ENCODE peak calls at places on chromosomes 3 and 15, in five cellular contexts. B is fibroblast of lung, L is MM.1S, Z is PC-9, K is mammary epithelial cell. R is an unnamed sample.

GRCh38 chr3:100274361-100274760 is 13.6 kb downstream of the TBC1D23 start:
- DNase-seq in B (no peak), L (no peak), Z (no peak), K (no peak), R (no peak)

GRCh38 chr3:33211444-33211843 is 7.2 kb downstream of the SUSD5 start:
- DNase-seq in B (peak; percentile 79), L (no peak), Z (peak; percentile 41), K (peak; percentile 82), R (no peak)

GRCh38 chr3:2420919-2421318 is 322.3 kb downstream of the CNTN4 start:
- DNase-seq in B (no peak), L (no peak), Z (no peak), K (no peak), R (peak; percentile 8)

GRCh38 chr3:122992628-122993570 is 34.7 kb downstream of the SEMA5B start:
- DNase-seq in B (no peak), L (no peak), Z (peak; percentile 19), K (no peak), R (no peak)

GRCh38 chr3:48217449-48217848 is 5.8 kb upstream of the CAMP start:
- DNase-seq in B (no peak), L (no peak), Z (no peak), K (no peak), R (no peak)

GRCh38 chr3:25437953-25438352 is 9.9 kb downstream of the RARB start:
- DNase-seq in B (no peak), L (no peak), Z (no peak), K (no peak), R (no peak)

GRCh38 chr3:178062126-178062525 is 474.1 kb upstream of the KCNMB2 start:
- DNase-seq in B (no peak), L (no peak), Z (no peak), K (no peak), R (no peak)

GRCh38 chr3:21826416-21826815 is 75.4 kb upstream of the ZNF385D start:
- DNase-seq in B (no peak), L (peak; percentile 6), Z (no peak), K (no peak), R (no peak)

GRCh38 chr15:52328680-52329079 is 33.1 kb upstream of the MYO5C start:
- DNase-seq in B (no peak), L (no peak), Z (no peak), K (no peak), R (no peak)

GRCh38 chr3:116445291-116445841 is at the start of gene LSAMP:
- DNase-seq in B (peak; percentile 57), L (no peak), Z (no peak), K (no peak), R (peak; percentile 69)

GRCh38 chr3:162390891-162391290 is 894.3 kb downstream of the OTOL1 start:
- DNase-seq in B (peak; percentile 23), L (no peak), Z (peak; percentile 21), K (peak; percentile 84), R (no peak)

GRCh38 chr3:9169951-9170850 is 79.2 kb downstream of the SRGAP3 start:
- DNase-seq in B (no peak), L (no peak), Z (no peak), K (no peak), R (no peak)

GRCh38 chr15:32042269-32042996 is 12.1 kb downstream of the CHRNA7 start:
- DNase-seq in B (no peak), L (no peak), Z (no peak), K (no peak), R (peak; percentile 56)

GRCh38 chr15:78058401-78058935 is 19.0 kb downstream of the TBC1D2B start:
- DNase-seq in B (no peak), L (no peak), Z (no peak), K (no peak), R (no peak)

GRCh38 chr3:144772372-144772771 is 800.7 kb downstream of the DIPK2A start:
- DNase-seq in B (no peak), L (no peak), Z (no peak), K (no peak), R (no peak)

GRCh38 chr3:100518244-100518643 is 25.8 kb downstream of the TMEM45A start:
- DNase-seq in B (no peak), L (no peak), Z (no peak), K (no peak), R (no peak)

GRCh38 chr3:178948546-178948945 is 123.1 kb downstream of the ZMAT3 start:
- DNase-seq in B (no peak), L (no peak), Z (no peak), K (peak; percentile 20), R (no peak)

GRCh38 chr3:100662113-100662823 is 47.0 kb upstream of the TFG start:
- DNase-seq in B (peak; percentile 47), L (no peak), Z (no peak), K (peak; percentile 41), R (peak; percentile 19)

GRCh38 chr3:147377412-147378185 is 28.7 kb downstream of the ZIC4 start:
- DNase-seq in B (no peak), L (no peak), Z (no peak), K (no peak), R (no peak)
- TF ChIP-seq EZH2 in B (no peak), L (no peak), Z (no peak), K (peak; percentile 67), R (no peak)

GRCh38 chr3:27729748-27730611 is 7.9 kb upstream of the EOMES start:
- DNase-seq in B (no peak), L (no peak), Z (no peak), K (no peak), R (no peak)
- TF ChIP-seq EZH2 in B (peak; percentile 28), L (no peak), Z (no peak), K (peak; percentile 6), R (peak; percentile 75)

DNA sequence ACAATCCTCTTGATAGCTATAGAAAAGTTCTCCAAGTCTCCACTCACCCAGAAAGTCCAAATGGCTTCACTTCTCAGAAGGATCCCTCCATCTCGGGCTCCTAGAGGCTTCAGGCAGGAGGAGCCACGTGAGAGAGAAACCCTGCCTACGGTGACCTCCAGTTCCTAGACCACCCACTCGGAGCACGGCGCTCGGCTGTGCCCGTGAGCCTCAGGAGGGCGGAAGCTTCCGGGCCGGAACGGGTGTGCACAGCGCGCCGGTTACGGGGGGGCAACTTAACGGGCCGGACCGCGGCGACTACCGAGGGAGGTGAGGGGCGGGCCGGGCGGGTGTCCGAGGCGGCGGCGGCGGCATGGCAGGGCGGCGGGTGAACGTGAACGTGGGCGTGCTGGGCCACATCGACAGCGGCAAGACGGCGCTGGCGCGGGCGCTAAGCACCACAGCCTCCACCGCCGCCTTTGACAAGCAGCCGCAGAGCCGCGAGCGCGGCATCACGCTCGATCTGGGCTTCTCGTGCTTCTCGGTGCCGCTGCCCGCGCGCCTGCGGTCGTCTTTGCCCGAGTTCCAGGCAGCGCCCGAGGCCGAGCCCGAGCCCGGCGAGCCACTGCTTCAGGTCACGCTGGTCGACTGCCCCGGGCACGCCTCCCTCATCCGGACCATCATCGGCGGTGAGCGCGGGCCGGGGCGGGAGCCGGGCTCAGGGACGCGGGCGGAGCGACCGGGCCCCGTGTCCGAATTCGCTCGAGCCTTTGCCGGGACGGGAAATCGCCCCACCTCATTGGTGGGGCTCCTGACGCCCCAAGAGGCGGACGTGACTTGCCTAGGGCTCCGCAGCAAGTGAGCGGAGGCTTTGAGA is at the start of gene EEFSEC:
- DNase-seq in B (peak; percentile 71), L (peak; percentile 79), Z (peak; percentile 88), K (peak; percentile 83), R (peak; percentile 86)
- TF ChIP-seq EZH2 in B (no peak), L (no peak), Z (no peak), K (no peak), R (no peak)

GRCh38 chr15:55741592-55742497 is 1.1 kb downstream of the PRTG start:
- DNase-seq in B (no peak), L (peak; percentile 16), Z (peak; percentile 7), K (peak; percentile 5), R (peak; percentile 64)
- TF ChIP-seq EZH2 in B (no peak), L (no peak), Z (no peak), K (peak; percentile 29), R (peak; percentile 27)

DNA sequence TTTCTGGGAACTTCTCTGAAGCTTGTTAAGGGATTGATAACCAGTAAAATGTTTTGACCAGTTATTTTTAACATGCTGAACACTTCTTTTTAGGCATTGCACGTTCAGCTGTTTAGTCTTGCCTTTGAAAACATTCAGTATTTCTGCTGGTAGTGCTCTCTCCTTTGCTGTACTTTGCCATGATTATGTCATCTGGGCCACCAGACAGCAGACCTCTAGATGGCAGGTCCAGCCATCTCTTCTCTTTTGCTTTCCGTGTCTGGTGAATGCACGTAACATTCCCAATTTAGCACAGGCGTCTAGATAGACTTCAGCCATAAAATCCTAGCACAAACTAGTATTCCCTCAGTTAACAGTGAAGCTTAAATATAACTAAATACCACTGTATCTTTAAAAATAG is 57.8 kb downstream of the RAB7A start:
- DNase-seq in B (no peak), L (no peak), Z (no peak), K (no peak), R (no peak)
- TF ChIP-seq EZH2 in B (no peak), L (no peak), Z (no peak), K (no peak), R (no peak)

DNA sequence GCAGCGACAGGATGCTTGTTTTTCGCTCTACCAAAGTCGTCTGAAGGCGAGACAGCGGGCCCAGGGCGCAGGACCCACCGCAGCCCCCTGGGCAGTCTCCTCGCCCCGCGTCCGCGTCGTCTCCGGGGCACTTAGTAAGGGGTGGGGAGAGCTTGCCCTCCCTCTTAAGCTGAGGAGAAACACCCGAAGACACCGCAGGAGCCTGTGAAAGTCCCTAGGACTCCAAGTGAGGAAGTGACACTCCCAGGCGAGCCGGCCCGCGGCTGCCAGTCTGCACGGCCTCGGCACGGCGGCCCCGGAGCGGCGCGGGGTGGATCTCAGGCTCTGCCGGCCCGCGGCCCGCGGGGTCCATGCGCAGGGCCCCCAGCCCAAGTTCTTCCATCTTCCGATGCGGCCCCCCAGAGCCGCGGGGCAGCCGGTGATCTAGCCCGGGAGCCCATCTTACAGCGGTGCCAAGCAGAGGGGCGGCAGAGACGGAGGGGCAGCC is 262 bp downstream of the ARHGAP31 start:
- DNase-seq in B (no peak), L (peak; percentile 71), Z (peak; percentile 50), K (no peak), R (peak; percentile 60)
- TF ChIP-seq EZH2 in B (no peak), L (no peak), Z (no peak), K (no peak), R (no peak)

DNA sequence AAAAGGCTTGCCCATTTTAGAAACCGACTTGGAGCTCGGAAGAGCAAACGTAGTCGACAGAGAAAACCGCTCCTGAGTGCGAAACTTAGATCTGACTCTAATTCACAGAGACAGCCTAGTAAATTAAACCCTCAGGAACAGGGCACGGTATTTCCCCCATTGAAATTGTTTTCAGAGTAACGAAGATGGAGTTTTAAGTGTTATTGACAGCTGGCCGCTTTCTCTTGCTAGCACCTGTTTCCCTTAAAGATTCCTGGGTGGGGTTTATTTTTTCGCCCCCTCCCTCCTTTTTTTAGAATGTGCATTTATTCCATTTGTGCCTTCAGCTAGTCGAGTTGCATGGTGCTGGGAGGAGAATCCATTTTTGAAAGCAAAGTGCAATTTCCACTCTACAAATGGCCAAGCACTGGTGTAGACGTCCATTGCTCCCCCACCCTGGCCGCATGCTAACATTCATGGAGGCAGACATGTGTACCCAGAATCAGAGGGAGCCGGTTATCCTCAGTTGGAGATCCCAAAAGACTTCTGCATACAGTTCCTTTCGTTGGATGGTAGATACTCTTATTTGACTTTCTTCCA is 532.0 kb upstream of the SEMA6D start:
- DNase-seq in B (peak; percentile 17), L (no peak), Z (no peak), K (no peak), R (no peak)
- TF ChIP-seq EZH2 in B (no peak), L (no peak), Z (no peak), K (peak; percentile 60), R (no peak)